ENCODE peak calls at places on chromosomes 1 and 21, in six cellular contexts. L is body of pancreas, W is GM06990, X is fibroblast of lung, V is fibroblast of pulmonary artery, Q is mesenchymal stem cell. R is an unnamed sample.

GRCh38 chr1:182784556-182785171 is 4.9 kb upstream of the NPL start:
- DNase-seq in L (peak), Q (peak), V (peak), X (peak), W (no peak), R (peak)

GRCh38 chr1:108327534-108328462 is 83.9 kb upstream of the NBPF4 start:
- DNase-seq in X (no peak), L (no peak), V (peak), W (no peak), Q (no peak), R (peak)

GRCh38 chr1:78003070-78003751 is 1.5 kb upstream of the DNAJB4 start:
- DNase-seq in V (peak), L (no peak), X (peak), Q (no peak), W (no peak), R (no peak)

GRCh38 chr1:11653616-11654570 is at the start of gene FBXO2:
- DNase-seq in X (no peak), Q (peak), L (peak), W (no peak), V (no peak), R (no peak)

GRCh38 chr1:15371610-15372539 is 37.8 kb upstream of the EFHD2 start:
- DNase-seq in W (no peak), Q (peak), V (no peak), L (no peak), X (no peak), R (no peak)

GRCh38 chr1:211653907-211654553 is 21.4 kb downstream of the NEK2 start:
- DNase-seq in W (no peak), L (no peak), Q (peak), V (peak), X (no peak), R (no peak)

GRCh38 chr1:226086776-226087175 is 24.3 kb downstream of the H3-3A start:
- DNase-seq in L (no peak), W (no peak), V (no peak), X (no peak), Q (no peak), R (no peak)

GRCh38 chr1:224256642-224257041 is 73.3 kb downstream of the NVL start:
- DNase-seq in V (no peak), Q (no peak), W (no peak), L (no peak), X (no peak), R (no peak)

GRCh38 chr1:21518774-21519455 is 9.7 kb downstream of the ALPL start:
- DNase-seq in X (no peak), V (no peak), W (peak), L (no peak), Q (no peak), R (no peak)

GRCh38 chr1:22404486-22404885 is 47.2 kb upstream of the ZBTB40 start:
- DNase-seq in V (no peak), Q (no peak), X (no peak), L (no peak), W (no peak), R (no peak)

GRCh38 chr1:38244218-38244617 is 197.6 kb upstream of the POU3F1 start:
- DNase-seq in L (no peak), Q (no peak), X (no peak), W (no peak), V (no peak), R (no peak)

GRCh38 chr1:161905269-161905884 is 118.3 kb downstream of the OLFML2B start:
- DNase-seq in X (peak), V (peak), W (no peak), L (peak), Q (peak), R (peak)

GRCh38 chr1:212124891-212125582 is 89.5 kb downstream of the DTL start:
- DNase-seq in V (no peak), L (peak), Q (no peak), X (no peak), W (no peak), R (no peak)

GRCh38 chr1:221174598-221174997 is 295.4 kb downstream of the HLX start:
- DNase-seq in W (no peak), L (peak), Q (no peak), X (no peak), V (peak), R (peak)

GRCh38 chr1:113912594-113913311 is 7.6 kb downstream of the DCLRE1B start:
- DNase-seq in W (no peak), X (peak), Q (peak), L (peak), V (peak), R (no peak)

GRCh38 chr1:184698969-184699368 is 55.7 kb downstream of the EDEM3 start:
- DNase-seq in L (no peak), W (no peak), Q (no peak), X (no peak), V (no peak), R (no peak)

GRCh38 chr1:96234299-96234698 is 487.3 kb upstream of the PTBP2 start:
- DNase-seq in Q (peak), X (peak), L (peak), W (no peak), V (peak), R (no peak)

DNA sequence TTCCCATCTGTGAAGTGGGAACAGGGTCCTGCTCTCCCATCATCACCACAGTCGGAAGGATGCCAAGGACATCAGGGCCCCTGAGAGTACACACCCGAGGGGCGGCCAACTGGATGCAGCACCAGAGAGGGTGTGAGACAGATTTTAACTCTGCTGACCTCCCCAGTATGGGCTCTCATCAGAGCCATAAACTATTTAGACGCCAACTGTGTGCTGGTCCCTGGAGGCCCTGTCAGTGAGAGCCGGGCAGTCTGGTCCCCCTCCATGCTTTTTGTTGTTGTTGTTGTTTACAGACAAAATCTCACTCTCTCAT is 1.7 kb downstream of the FGR start:
- DNase-seq in Q (no peak), X (no peak), L (no peak), V (no peak), W (no peak), R (no peak)
- H3K4me3 ChIP-seq in Q (no peak), X (no peak), L (no peak), V (no peak), W (no peak), R (peak)

DNA sequence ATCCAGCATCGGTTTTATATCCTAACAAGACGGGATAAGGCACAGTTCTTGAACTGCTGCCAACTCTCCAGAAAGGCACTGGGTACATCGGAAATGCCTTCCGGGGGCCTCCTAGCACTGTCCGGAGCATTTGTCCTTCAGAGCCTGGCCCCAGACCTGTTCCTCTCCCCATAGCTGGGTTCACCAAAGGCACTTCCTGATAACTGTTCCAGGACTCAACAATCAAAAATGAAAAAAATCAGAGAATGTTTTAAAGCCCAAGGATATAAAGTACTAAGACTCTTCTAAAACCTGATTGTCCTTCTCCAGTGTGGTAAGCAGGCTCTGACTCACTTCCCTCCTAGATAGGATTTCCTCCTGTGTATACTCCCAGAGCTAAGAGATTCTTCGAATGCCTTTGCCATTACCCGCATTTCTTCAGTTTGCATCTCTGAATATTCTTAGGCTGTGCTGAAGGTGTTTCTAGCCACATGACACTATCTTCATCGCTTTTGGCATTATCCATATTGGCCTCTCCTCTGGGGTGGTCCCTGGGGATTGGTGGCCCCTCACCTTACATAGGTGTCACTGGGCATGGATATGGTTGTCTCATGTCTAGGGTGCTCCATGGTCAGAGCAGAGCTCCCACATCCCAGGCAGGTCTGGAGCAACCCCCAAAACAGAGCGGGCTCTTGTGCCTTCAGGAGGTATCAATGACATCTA is 112.9 kb downstream of the ZBTB18 start:
- DNase-seq in W (no peak), V (peak), X (peak), L (peak), Q (peak), R (no peak)
- H3K4me3 ChIP-seq in W (no peak), V (no peak), X (no peak), L (no peak), Q (no peak), R (no peak)

DNA sequence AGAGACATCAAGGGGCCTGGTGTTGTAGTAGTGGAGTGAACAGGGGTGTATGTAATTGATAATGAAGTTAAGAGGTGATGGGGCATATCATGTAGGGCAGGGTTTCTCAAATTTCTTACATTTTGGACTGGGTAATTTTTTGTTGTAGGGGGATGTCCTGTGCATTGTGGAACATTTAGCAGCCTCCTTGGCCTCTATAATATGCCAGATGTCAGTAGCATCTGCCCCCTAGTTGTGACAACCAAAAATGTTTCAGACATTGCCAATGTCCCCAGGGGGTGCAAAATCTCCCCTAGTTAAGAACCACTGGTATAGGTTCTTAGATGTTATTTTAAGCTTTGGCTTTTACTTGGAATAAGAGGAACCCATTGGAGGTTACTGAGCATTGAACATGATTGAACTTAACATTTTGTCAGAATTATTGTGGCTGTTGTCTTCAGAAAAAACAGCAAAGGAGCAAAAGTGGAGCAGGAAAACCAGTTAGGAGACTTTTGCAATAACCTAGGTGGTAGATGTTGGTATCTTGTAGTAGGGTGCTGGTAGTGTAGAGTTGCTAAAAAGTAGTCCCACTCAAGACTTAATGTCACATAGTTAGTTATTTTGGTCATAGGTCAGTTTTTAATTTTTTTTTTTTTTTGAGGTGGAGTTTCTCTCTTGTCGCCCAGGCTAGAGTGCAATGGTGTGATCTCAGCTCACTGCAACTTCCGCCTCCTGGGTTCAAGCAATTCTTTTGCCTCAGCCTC is 6.2 kb downstream of the ZNF326 start:
- DNase-seq in X (no peak), W (no peak), Q (no peak), L (no peak), V (no peak), R (peak)
- H3K4me3 ChIP-seq in X (no peak), W (no peak), Q (no peak), L (no peak), V (no peak), R (no peak)

GRCh38 chr1:6202256-6202655 is 2.9 kb upstream of the RPL22 start:
- DNase-seq in X (no peak), W (no peak), L (no peak), Q (no peak), V (no peak), R (no peak)

GRCh38 chr1:6197746-6198427 is 1.5 kb downstream of the RPL22 start:
- DNase-seq in Q (peak), W (no peak), V (no peak), X (no peak), L (no peak), R (no peak)

GRCh38 chr1:6199298-6200187 is at the start of gene RPL22:
- DNase-seq in X (peak), L (peak), Q (peak), V (peak), W (peak), R (peak)

GRCh38 chr1:6198646-6199297 is 623 bp downstream of the RPL22 start:
- DNase-seq in L (no peak), X (no peak), V (no peak), Q (peak), W (no peak), R (peak)

DNA sequence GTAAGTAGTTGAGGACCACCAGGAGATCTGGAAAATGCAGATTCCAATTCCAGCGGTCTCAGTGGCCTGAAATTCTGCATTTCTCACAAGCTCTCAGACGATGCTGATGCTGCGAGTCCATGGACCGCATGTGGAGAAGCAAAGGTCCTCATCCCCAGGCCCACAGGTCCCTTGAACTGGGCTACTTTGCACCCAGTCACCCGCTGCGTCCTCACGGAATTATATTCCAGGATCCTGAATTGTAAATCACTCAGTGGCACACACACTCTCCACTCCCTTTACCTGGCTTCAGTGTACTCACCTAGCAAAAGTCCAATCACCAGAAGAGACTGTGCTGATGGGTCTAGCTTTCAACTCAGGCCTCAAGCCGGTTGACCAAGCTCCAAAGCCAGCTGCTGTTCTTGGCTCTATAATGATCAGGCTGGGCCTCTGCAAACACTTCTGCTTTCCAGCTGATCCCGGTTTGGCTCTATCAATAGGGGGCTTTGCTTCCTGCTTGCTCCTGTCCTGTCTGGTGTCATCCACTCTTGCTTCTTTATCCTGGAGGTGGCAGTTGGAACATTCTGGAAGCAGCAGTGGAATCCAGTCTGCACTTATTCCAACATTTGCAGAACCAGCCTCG is 904 bp upstream of the RPL22 start:
- DNase-seq in X (no peak), V (no peak), Q (no peak), W (no peak), L (no peak), R (no peak)
- H3K4me3 ChIP-seq in X (peak), V (peak), Q (peak), W (peak), L (no peak), R (peak)

GRCh38 chr21:36485476-36485875 is 5.6 kb upstream of the CLDN14 start:
- DNase-seq in X (no peak), V (no peak), Q (no peak), L (no peak), W (no peak), R (no peak)
- H3K4me3 ChIP-seq in X (no peak), V (no peak), Q (no peak), L (no peak), W (no peak), R (no peak)

GRCh38 chr1:154869351-154870116 is 547 bp downstream of the KCNN3 start:
- DNase-seq in L (peak), Q (peak), V (peak), W (no peak), X (peak), R (no peak)
- H3K4me3 ChIP-seq in L (no peak), Q (no peak), V (peak), W (peak), X (no peak), R (peak)

GRCh38 chr1:32496127-32496526 is 31.3 kb downstream of the ZBTB8B start:
- DNase-seq in V (peak), L (no peak), Q (peak), W (no peak), X (peak), R (peak)
- H3K4me3 ChIP-seq in V (peak), L (no peak), Q (no peak), W (no peak), X (peak), R (no peak)

GRCh38 chr1:85330711-85331290 is 54.4 kb upstream of the BCL10 start:
- DNase-seq in V (peak), X (peak), W (no peak), Q (peak), L (peak), R (peak)
- H3K4me3 ChIP-seq in V (no peak), X (no peak), W (no peak), Q (no peak), L (no peak), R (no peak)

DNA sequence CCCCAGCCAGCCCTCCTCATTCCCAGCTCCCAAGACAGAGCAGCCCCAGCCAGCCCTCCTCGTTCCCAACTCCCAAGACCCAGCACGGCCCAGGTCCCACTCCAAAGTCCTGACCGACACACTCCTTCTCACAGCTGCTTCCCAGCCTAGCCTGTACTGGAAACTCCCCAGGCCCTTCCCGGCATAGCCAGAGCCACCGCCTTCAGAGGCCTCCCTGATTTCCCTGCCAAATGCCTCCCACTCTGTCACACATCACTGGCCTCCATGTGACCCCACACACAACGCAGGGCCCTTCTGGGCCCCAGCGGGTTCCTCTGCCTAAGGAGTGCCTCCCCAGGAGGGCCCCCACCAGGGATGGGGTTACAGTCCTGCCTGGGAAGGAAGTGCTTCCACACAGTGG is 2.8 kb downstream of the UBE2J2 start:
- DNase-seq in W (no peak), V (peak), L (no peak), Q (no peak), X (peak), R (no peak)
- H3K4me3 ChIP-seq in W (no peak), V (peak), L (no peak), Q (no peak), X (peak), R (no peak)